ENCODE peak calls at places on chromosomes 13 and 19, in five cellular contexts. One of them, this sample, is unnamed.

GRCh38 chr19:41218249-41218614 is 791 bp upstream of the AXL start:
- DNase-seq in CD8-positive, alpha-beta T cell: no peak
- DNase-seq in AG04450: no peak
- DNase-seq in pancreas: no peak
- DNase-seq in A549: no peak
- DNase-seq in this sample: no peak

GRCh38 chr13:45838171-45838745 is 13.3 kb downstream of the SIAH3 start:
- DNase-seq in pancreas: no peak
- DNase-seq in CD8-positive, alpha-beta T cell: no peak
- DNase-seq in A549: no peak
- DNase-seq in AG04450: no peak
- DNase-seq in this sample: no peak

GRCh38 chr19:6161271-6161850 is 25.9 kb downstream of the ACSBG2 start:
- DNase-seq in CD8-positive, alpha-beta T cell: peak; percentile 86
- DNase-seq in A549: no peak
- DNase-seq in AG04450: no peak
- DNase-seq in pancreas: no peak
- DNase-seq in this sample: no peak

GRCh38 chr13:82772802-82773201 is 1109.5 kb downstream of the SLITRK1 start:
- DNase-seq in A549: no peak
- DNase-seq in CD8-positive, alpha-beta T cell: no peak
- DNase-seq in AG04450: no peak
- DNase-seq in pancreas: no peak
- DNase-seq in this sample: no peak

GRCh38 chr19:34253711-34254551 is 423 bp upstream of the GARRE1 start:
- DNase-seq in AG04450: no peak
- DNase-seq in CD8-positive, alpha-beta T cell: no peak
- DNase-seq in pancreas: peak; percentile 95
- DNase-seq in A549: no peak
- DNase-seq in this sample: peak; percentile 16

GRCh38 chr19:15265849-15266248 is 33.6 kb upstream of the EPHX3 start:
- DNase-seq in CD8-positive, alpha-beta T cell: no peak
- DNase-seq in pancreas: peak; percentile 99
- DNase-seq in AG04450: peak; percentile 96
- DNase-seq in A549: no peak
- DNase-seq in this sample: peak; percentile 73

GRCh38 chr13:99404005-99404755 is 97.0 kb upstream of the GPR183 start:
- DNase-seq in AG04450: no peak
- DNase-seq in pancreas: no peak
- DNase-seq in A549: no peak
- DNase-seq in CD8-positive, alpha-beta T cell: no peak
- DNase-seq in this sample: no peak

GRCh38 chr13:94343243-94343585 is 136.3 kb downstream of the DCT start:
- DNase-seq in CD8-positive, alpha-beta T cell: no peak
- DNase-seq in AG04450: no peak
- DNase-seq in pancreas: no peak
- DNase-seq in A549: no peak
- DNase-seq in this sample: peak; percentile 8

GRCh38 chr13:20442798-20443381 is 82.8 kb downstream of the CRYL1 start:
- DNase-seq in CD8-positive, alpha-beta T cell: no peak
- DNase-seq in pancreas: no peak
- DNase-seq in AG04450: no peak
- DNase-seq in A549: no peak
- DNase-seq in this sample: no peak

GRCh38 chr19:44903602-44904425 is 1.8 kb upstream of the APOE start:
- DNase-seq in CD8-positive, alpha-beta T cell: peak; percentile 58
- DNase-seq in A549: peak; percentile 79
- DNase-seq in pancreas: peak; percentile 85
- DNase-seq in AG04450: no peak
- DNase-seq in this sample: no peak

GRCh38 chr19:40822161-40822560 is 23.2 kb downstream of the EGLN2 start:
- DNase-seq in A549: no peak
- DNase-seq in CD8-positive, alpha-beta T cell: no peak
- DNase-seq in AG04450: no peak
- DNase-seq in pancreas: no peak
- DNase-seq in this sample: no peak

GRCh38 chr19:35404879-35405622 is 34.2 kb downstream of the GPR42 start:
- DNase-seq in AG04450: peak; percentile 16
- DNase-seq in pancreas: no peak
- DNase-seq in A549: peak; percentile 66
- DNase-seq in CD8-positive, alpha-beta T cell: no peak
- DNase-seq in this sample: peak; percentile 17

GRCh38 chr19:8194528-8195275 is 14.5 kb upstream of the CERS4 start:
- DNase-seq in A549: no peak
- DNase-seq in pancreas: no peak
- DNase-seq in CD8-positive, alpha-beta T cell: peak; percentile 61
- DNase-seq in AG04450: no peak
- DNase-seq in this sample: no peak

GRCh38 chr13:97212540-97213146 is 9.5 kb upstream of the MBNL2 start:
- DNase-seq in pancreas: no peak
- DNase-seq in AG04450: no peak
- DNase-seq in A549: peak; percentile 32
- DNase-seq in CD8-positive, alpha-beta T cell: no peak
- DNase-seq in this sample: no peak

GRCh38 chr13:43874512-43875092 is 4.9 kb downstream of the CCDC122 start:
- DNase-seq in AG04450: no peak
- DNase-seq in A549: peak; percentile 2
- DNase-seq in pancreas: no peak
- DNase-seq in CD8-positive, alpha-beta T cell: no peak
- DNase-seq in this sample: no peak

GRCh38 chr13:38670627-38671026 is 16.2 kb upstream of the FREM2 start:
- DNase-seq in CD8-positive, alpha-beta T cell: no peak
- DNase-seq in pancreas: no peak
- DNase-seq in AG04450: no peak
- DNase-seq in A549: no peak
- DNase-seq in this sample: no peak

GRCh38 chr19:50202399-50202798 is 1.0 kb upstream of the MYH14 start:
- DNase-seq in pancreas: no peak
- DNase-seq in A549: no peak
- DNase-seq in AG04450: no peak
- DNase-seq in CD8-positive, alpha-beta T cell: no peak
- DNase-seq in this sample: no peak

GRCh38 chr13:52371736-52372247 is 34.2 kb downstream of the THSD1 start:
- DNase-seq in CD8-positive, alpha-beta T cell: no peak
- DNase-seq in AG04450: no peak
- DNase-seq in A549: no peak
- DNase-seq in pancreas: no peak
- DNase-seq in this sample: no peak

GRCh38 chr13:101626925-101627555 is 174.6 kb downstream of the ITGBL1 start:
- DNase-seq in A549: no peak
- DNase-seq in CD8-positive, alpha-beta T cell: peak; percentile 28
- DNase-seq in AG04450: no peak
- DNase-seq in pancreas: no peak
- DNase-seq in this sample: no peak

GRCh38 chr13:113774177-113775107 is 15.4 kb downstream of the TMEM255B start:
- DNase-seq in AG04450: no peak
- DNase-seq in A549: peak; percentile 19
- DNase-seq in CD8-positive, alpha-beta T cell: no peak
- DNase-seq in pancreas: no peak
- DNase-seq in this sample: no peak

GRCh38 chr13:72221276-72221962 is 354.4 kb upstream of the DACH1 start:
- DNase-seq in A549: peak; percentile 3
- DNase-seq in CD8-positive, alpha-beta T cell: no peak
- DNase-seq in AG04450: no peak
- DNase-seq in pancreas: peak; percentile 78
- DNase-seq in this sample: no peak

GRCh38 chr13:96391606-96392005 is 301.7 kb downstream of the HS6ST3 start:
- DNase-seq in CD8-positive, alpha-beta T cell: no peak
- DNase-seq in AG04450: no peak
- DNase-seq in pancreas: no peak
- DNase-seq in A549: no peak
- DNase-seq in this sample: no peak

GRCh38 chr13:113148940-113149503 is 9.4 kb upstream of the PROZ start:
- DNase-seq in CD8-positive, alpha-beta T cell: no peak
- DNase-seq in pancreas: no peak
- DNase-seq in AG04450: no peak
- DNase-seq in A549: no peak
- DNase-seq in this sample: no peak

GRCh38 chr13:28981530-28981929 is 161.4 kb downstream of the MTUS2 start:
- DNase-seq in A549: no peak
- DNase-seq in AG04450: no peak
- DNase-seq in CD8-positive, alpha-beta T cell: no peak
- DNase-seq in pancreas: no peak
- DNase-seq in this sample: no peak

GRCh38 chr13:45807520-45808099 is 43.9 kb downstream of the SIAH3 start:
- DNase-seq in pancreas: no peak
- DNase-seq in CD8-positive, alpha-beta T cell: peak; percentile 34
- DNase-seq in A549: peak; percentile 43
- DNase-seq in AG04450: no peak
- DNase-seq in this sample: no peak

GRCh38 chr13:98941118-98941517 is 36.7 kb downstream of the DOCK9 start:
- DNase-seq in CD8-positive, alpha-beta T cell: no peak
- DNase-seq in AG04450: no peak
- DNase-seq in pancreas: no peak
- DNase-seq in A549: no peak
- DNase-seq in this sample: no peak

GRCh38 chr13:64725492-64725891 is 2504.6 kb downstream of the PCDH9 start:
- DNase-seq in A549: no peak
- DNase-seq in pancreas: no peak
- DNase-seq in CD8-positive, alpha-beta T cell: no peak
- DNase-seq in AG04450: no peak
- DNase-seq in this sample: no peak

GRCh38 chr19:38666662-38667448 is 19.4 kb downstream of the ACTN4 start:
- DNase-seq in pancreas: no peak
- DNase-seq in A549: no peak
- DNase-seq in AG04450: no peak
- DNase-seq in CD8-positive, alpha-beta T cell: peak; percentile 42
- DNase-seq in this sample: no peak

GRCh38 chr19:41666075-41666474 is 22.0 kb downstream of the CEACAM7 start:
- DNase-seq in pancreas: no peak
- DNase-seq in AG04450: no peak
- DNase-seq in A549: no peak
- DNase-seq in CD8-positive, alpha-beta T cell: no peak
- DNase-seq in this sample: no peak

GRCh38 chr13:75633285-75633684 is 2.8 kb upstream of the LMO7 start:
- DNase-seq in pancreas: no peak
- DNase-seq in AG04450: peak; percentile 72
- DNase-seq in CD8-positive, alpha-beta T cell: no peak
- DNase-seq in A549: no peak
- DNase-seq in this sample: no peak

GRCh38 chr13:94595006-94595942 is 678 bp downstream of the TGDS start:
- DNase-seq in pancreas: no peak
- DNase-seq in A549: peak; percentile 11
- DNase-seq in AG04450: no peak
- DNase-seq in CD8-positive, alpha-beta T cell: peak; percentile 36
- DNase-seq in this sample: no peak

GRCh38 chr19:31146546-31147183 is 202.6 kb downstream of the TSHZ3 start:
- DNase-seq in CD8-positive, alpha-beta T cell: no peak
- DNase-seq in pancreas: no peak
- DNase-seq in A549: no peak
- DNase-seq in AG04450: no peak
- DNase-seq in this sample: no peak

GRCh38 chr13:107680115-107680514 is 535.2 kb downstream of the LIG4 start:
- DNase-seq in pancreas: no peak
- DNase-seq in CD8-positive, alpha-beta T cell: no peak
- DNase-seq in A549: no peak
- DNase-seq in AG04450: no peak
- DNase-seq in this sample: no peak

GRCh38 chr19:6501740-6502648 is at the start of gene TUBB4A:
- DNase-seq in A549: peak; percentile 54
- DNase-seq in CD8-positive, alpha-beta T cell: peak; percentile 43
- DNase-seq in pancreas: peak; percentile 80
- DNase-seq in AG04450: no peak
- DNase-seq in this sample: no peak

GRCh38 chr19:18363787-18364186 is 22.2 kb upstream of the GDF15 start:
- DNase-seq in CD8-positive, alpha-beta T cell: no peak
- DNase-seq in pancreas: no peak
- DNase-seq in AG04450: no peak
- DNase-seq in A549: no peak
- DNase-seq in this sample: no peak
- H3K27ac ChIP-seq in CD8-positive, alpha-beta T cell: no peak overlapping the region
- H3K27ac ChIP-seq in pancreas: peak overlapping the region; percentile 92
- H3K27ac ChIP-seq in AG04450: peak overlapping the region; percentile 98
- H3K27ac ChIP-seq in A549: peak overlapping the region; percentile 99
- H3K27ac ChIP-seq in this sample: peak overlapping the region; percentile 80

DNA sequence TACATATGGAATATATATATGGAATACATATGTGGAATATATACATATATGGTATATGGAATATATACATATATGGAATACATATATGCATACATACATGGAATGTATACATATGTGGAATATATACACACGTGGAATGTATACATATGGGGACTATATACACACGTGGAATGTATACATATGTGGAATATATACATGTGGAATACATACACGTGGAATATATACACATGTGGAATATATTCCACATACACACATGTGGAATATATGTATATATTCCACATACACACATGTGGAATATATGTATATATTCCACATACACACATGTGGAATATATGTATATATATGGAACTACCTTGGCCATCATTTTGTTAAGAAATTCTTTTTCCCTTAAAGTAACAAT is 31.1 kb downstream of the ZNF571 start:
- DNase-seq in pancreas: no peak
- DNase-seq in CD8-positive, alpha-beta T cell: no peak
- DNase-seq in A549: no peak
- DNase-seq in AG04450: no peak
- DNase-seq in this sample: no peak
- H3K9me3 ChIP-seq in pancreas: peaks cover 5% of the 10 kb centered on the region
- H3K9me3 ChIP-seq in CD8-positive, alpha-beta T cell: peaks cover 67% of the 10 kb centered on the region
- H3K9me3 ChIP-seq in A549: peaks cover 100% of the 10 kb centered on the region
- H3K9me3 ChIP-seq in AG04450: peaks cover 34% of the 10 kb centered on the region
- H3K9me3 ChIP-seq in this sample: no peaks in the 10 kb centered on the region

GRCh38 chr19:54517483-54517882 is 14.9 kb downstream of the LAIR2 start:
- DNase-seq in CD8-positive, alpha-beta T cell: peak; percentile 43
- DNase-seq in AG04450: no peak
- DNase-seq in A549: peak; percentile 29
- DNase-seq in pancreas: peak; percentile 69
- DNase-seq in this sample: no peak
- TF ChIP-seq CTCF in CD8-positive, alpha-beta T cell: no peak
- TF ChIP-seq CTCF in AG04450: no peak
- TF ChIP-seq CTCF in A549: no peak
- TF ChIP-seq CTCF in pancreas: no peak
- TF ChIP-seq CTCF in this sample: no peak

GRCh38 chr19:23098286-23098685 is 18.5 kb upstream of the ZNF730 start:
- DNase-seq in AG04450: no peak
- DNase-seq in pancreas: no peak
- DNase-seq in CD8-positive, alpha-beta T cell: no peak
- DNase-seq in A549: no peak
- DNase-seq in this sample: no peak
- H3K27ac ChIP-seq in AG04450: no peak overlapping the region
- H3K27ac ChIP-seq in pancreas: no peak overlapping the region
- H3K27ac ChIP-seq in CD8-positive, alpha-beta T cell: no peak overlapping the region
- H3K27ac ChIP-seq in A549: no peak overlapping the region
- H3K27ac ChIP-seq in this sample: no peak overlapping the region

GRCh38 chr19:22814124-22814523 is 18.0 kb upstream of the ZNF723 start:
- DNase-seq in pancreas: no peak
- DNase-seq in CD8-positive, alpha-beta T cell: no peak
- DNase-seq in AG04450: no peak
- DNase-seq in A549: no peak
- DNase-seq in this sample: no peak
- H3K9me3 ChIP-seq in pancreas: no peaks in the 10 kb centered on the region
- H3K9me3 ChIP-seq in CD8-positive, alpha-beta T cell: no peaks in the 10 kb centered on the region
- H3K9me3 ChIP-seq in AG04450: peaks cover 37% of the 10 kb centered on the region
- H3K9me3 ChIP-seq in A549: peaks cover 45% of the 10 kb centered on the region
- H3K9me3 ChIP-seq in this sample: no peaks in the 10 kb centered on the region